ENCODE peak calls at places on chromosomes 4 and X, in ten cellular contexts. One of them, this sample, is unnamed.

GRCh38 chr4:2255501-2256155 is 6.3 kb downstream of the MXD4 start:
- DNase-seq in pancreas: peak
- DNase-seq in omental fat pad: peak
- DNase-seq in mucosa of descending colon: peak
- DNase-seq in AG10803: no peak
- DNase-seq in neural progenitor cell: no peak
- DNase-seq in heart right ventricle: peak
- DNase-seq in colonic mucosa: peak
- DNase-seq in LNCaP clone FGC: no peak
- DNase-seq in DND-41: peak
- DNase-seq in this sample: no peak

GRCh38 chr4:81164623-81165416 is 50.2 kb downstream of the PRKG2 start:
- DNase-seq in pancreas: no peak
- DNase-seq in omental fat pad: no peak
- DNase-seq in mucosa of descending colon: no peak
- DNase-seq in AG10803: peak
- DNase-seq in neural progenitor cell: no peak
- DNase-seq in heart right ventricle: no peak
- DNase-seq in colonic mucosa: peak
- DNase-seq in LNCaP clone FGC: no peak
- DNase-seq in DND-41: no peak
- DNase-seq in this sample: peak

GRCh38 chr4:106038012-106038411 is 142.7 kb downstream of the NPNT start:
- DNase-seq in pancreas: no peak
- DNase-seq in omental fat pad: no peak
- DNase-seq in mucosa of descending colon: no peak
- DNase-seq in AG10803: no peak
- DNase-seq in neural progenitor cell: no peak
- DNase-seq in heart right ventricle: no peak
- DNase-seq in colonic mucosa: no peak
- DNase-seq in LNCaP clone FGC: peak
- DNase-seq in DND-41: no peak
- DNase-seq in this sample: no peak

GRCh38 chrX:7086384-7086783 is 61.1 kb upstream of the STS start:
- DNase-seq in pancreas: no peak
- DNase-seq in omental fat pad: no peak
- DNase-seq in mucosa of descending colon: no peak
- DNase-seq in AG10803: no peak
- DNase-seq in neural progenitor cell: no peak
- DNase-seq in heart right ventricle: no peak
- DNase-seq in colonic mucosa: no peak
- DNase-seq in LNCaP clone FGC: no peak
- DNase-seq in DND-41: peak
- DNase-seq in this sample: no peak

GRCh38 chrX:37871626-37872302 is 24.4 kb upstream of the DYNLT3 start:
- DNase-seq in pancreas: no peak
- DNase-seq in omental fat pad: no peak
- DNase-seq in mucosa of descending colon: no peak
- DNase-seq in AG10803: peak
- DNase-seq in neural progenitor cell: no peak
- DNase-seq in heart right ventricle: peak
- DNase-seq in colonic mucosa: no peak
- DNase-seq in LNCaP clone FGC: no peak
- DNase-seq in DND-41: no peak
- DNase-seq in this sample: peak

GRCh38 chr4:152927737-152928136 is 8.4 kb upstream of the FHDC1 start:
- DNase-seq in pancreas: no peak
- DNase-seq in omental fat pad: no peak
- DNase-seq in mucosa of descending colon: no peak
- DNase-seq in AG10803: no peak
- DNase-seq in neural progenitor cell: no peak
- DNase-seq in heart right ventricle: no peak
- DNase-seq in colonic mucosa: no peak
- DNase-seq in LNCaP clone FGC: no peak
- DNase-seq in DND-41: no peak
- DNase-seq in this sample: no peak

GRCh38 chr4:155999743-156000142 is 46.1 kb upstream of the CTSO start:
- DNase-seq in pancreas: no peak
- DNase-seq in omental fat pad: no peak
- DNase-seq in mucosa of descending colon: no peak
- DNase-seq in AG10803: no peak
- DNase-seq in neural progenitor cell: peak
- DNase-seq in heart right ventricle: peak
- DNase-seq in colonic mucosa: no peak
- DNase-seq in LNCaP clone FGC: no peak
- DNase-seq in DND-41: no peak
- DNase-seq in this sample: no peak

GRCh38 chr4:600850-601515 is 24.4 kb upstream of the PDE6B start:
- DNase-seq in pancreas: no peak
- DNase-seq in omental fat pad: no peak
- DNase-seq in mucosa of descending colon: no peak
- DNase-seq in AG10803: no peak
- DNase-seq in neural progenitor cell: no peak
- DNase-seq in heart right ventricle: no peak
- DNase-seq in colonic mucosa: no peak
- DNase-seq in LNCaP clone FGC: no peak
- DNase-seq in DND-41: no peak
- DNase-seq in this sample: no peak

GRCh38 chrX:17459596-17459995 is 84.6 kb downstream of the NHS start:
- DNase-seq in pancreas: no peak
- DNase-seq in omental fat pad: no peak
- DNase-seq in mucosa of descending colon: no peak
- DNase-seq in AG10803: peak
- DNase-seq in neural progenitor cell: no peak
- DNase-seq in heart right ventricle: no peak
- DNase-seq in colonic mucosa: no peak
- DNase-seq in LNCaP clone FGC: no peak
- DNase-seq in DND-41: no peak
- DNase-seq in this sample: peak

GRCh38 chr4:67103001-67103737 is 442.1 kb downstream of the CENPC start:
- DNase-seq in pancreas: no peak
- DNase-seq in omental fat pad: no peak
- DNase-seq in mucosa of descending colon: no peak
- DNase-seq in AG10803: no peak
- DNase-seq in neural progenitor cell: peak
- DNase-seq in heart right ventricle: no peak
- DNase-seq in colonic mucosa: no peak
- DNase-seq in LNCaP clone FGC: no peak
- DNase-seq in DND-41: no peak
- DNase-seq in this sample: no peak
- TF ChIP-seq CTCF in pancreas: no peak
- TF ChIP-seq CTCF in omental fat pad: no peak
- TF ChIP-seq CTCF in mucosa of descending colon: no peak
- TF ChIP-seq CTCF in AG10803: no peak
- TF ChIP-seq CTCF in neural progenitor cell: no peak
- TF ChIP-seq CTCF in heart right ventricle: no peak
- TF ChIP-seq CTCF in colonic mucosa: no peak
- TF ChIP-seq CTCF in LNCaP clone FGC: peak
- TF ChIP-seq CTCF in DND-41: no peak
- TF ChIP-seq CTCF in this sample: no peak

GRCh38 chrX:85851418-85851817 is 195.9 kb downstream of the CHM start:
- DNase-seq in pancreas: peak
- DNase-seq in omental fat pad: no peak
- DNase-seq in mucosa of descending colon: no peak
- DNase-seq in AG10803: no peak
- DNase-seq in neural progenitor cell: peak
- DNase-seq in heart right ventricle: no peak
- DNase-seq in colonic mucosa: peak
- DNase-seq in LNCaP clone FGC: peak
- DNase-seq in DND-41: no peak
- DNase-seq in this sample: peak
- TF ChIP-seq CTCF in pancreas: no peak
- TF ChIP-seq CTCF in omental fat pad: no peak
- TF ChIP-seq CTCF in mucosa of descending colon: no peak
- TF ChIP-seq CTCF in AG10803: peak
- TF ChIP-seq CTCF in neural progenitor cell: peak
- TF ChIP-seq CTCF in heart right ventricle: no peak
- TF ChIP-seq CTCF in colonic mucosa: no peak
- TF ChIP-seq CTCF in LNCaP clone FGC: peak
- TF ChIP-seq CTCF in DND-41: no peak
- TF ChIP-seq CTCF in this sample: peak

GRCh38 chr4:184649026-184649970 is at the start of the genes CASP3 and PRIMPOL:
- DNase-seq in pancreas: peak
- DNase-seq in omental fat pad: peak
- DNase-seq in mucosa of descending colon: peak
- DNase-seq in AG10803: peak
- DNase-seq in neural progenitor cell: peak
- DNase-seq in heart right ventricle: peak
- DNase-seq in colonic mucosa: peak
- DNase-seq in LNCaP clone FGC: peak
- DNase-seq in DND-41: peak
- DNase-seq in this sample: peak
- TF ChIP-seq CTCF in pancreas: no peak
- TF ChIP-seq CTCF in omental fat pad: no peak
- TF ChIP-seq CTCF in mucosa of descending colon: peak
- TF ChIP-seq CTCF in AG10803: peak
- TF ChIP-seq CTCF in neural progenitor cell: peak
- TF ChIP-seq CTCF in heart right ventricle: peak
- TF ChIP-seq CTCF in colonic mucosa: no peak
- TF ChIP-seq CTCF in LNCaP clone FGC: peak
- TF ChIP-seq CTCF in DND-41: peak
- TF ChIP-seq CTCF in this sample: peak

DNA sequence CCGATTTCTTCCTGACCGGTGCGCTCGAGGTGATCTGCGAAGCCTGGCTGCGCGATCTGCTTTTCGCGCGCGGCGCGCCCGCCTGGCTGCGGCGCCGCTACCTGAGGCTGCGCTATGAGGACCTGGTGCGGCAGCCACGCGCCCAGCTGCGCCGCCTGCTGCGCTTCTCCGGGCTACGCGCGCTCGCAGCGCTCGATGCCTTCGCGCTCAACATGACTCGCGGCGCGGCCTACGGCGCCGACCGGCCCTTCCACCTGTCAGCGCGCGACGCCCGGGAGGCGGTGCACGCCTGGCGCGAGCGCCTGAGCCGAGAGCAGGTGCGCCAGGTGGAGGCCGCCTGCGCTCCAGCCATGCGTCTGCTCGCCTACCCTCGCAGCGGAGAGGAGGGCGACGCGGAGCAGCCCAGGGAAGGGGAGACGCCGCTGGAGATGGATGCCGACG is 1.4 kb downstream of the CHST7 start:
- DNase-seq in pancreas: no peak
- DNase-seq in omental fat pad: no peak
- DNase-seq in mucosa of descending colon: peak
- DNase-seq in AG10803: no peak
- DNase-seq in neural progenitor cell: peak
- DNase-seq in heart right ventricle: no peak
- DNase-seq in colonic mucosa: no peak
- DNase-seq in LNCaP clone FGC: no peak
- DNase-seq in DND-41: no peak
- DNase-seq in this sample: peak
- TF ChIP-seq CTCF in pancreas: no peak
- TF ChIP-seq CTCF in omental fat pad: no peak
- TF ChIP-seq CTCF in mucosa of descending colon: no peak
- TF ChIP-seq CTCF in AG10803: no peak
- TF ChIP-seq CTCF in neural progenitor cell: no peak
- TF ChIP-seq CTCF in heart right ventricle: no peak
- TF ChIP-seq CTCF in colonic mucosa: no peak
- TF ChIP-seq CTCF in LNCaP clone FGC: no peak
- TF ChIP-seq CTCF in DND-41: no peak
- TF ChIP-seq CTCF in this sample: no peak

GRCh38 chr4:171007618-171008390 is 805.4 kb upstream of the GALNTL6 start:
- DNase-seq in pancreas: no peak
- DNase-seq in omental fat pad: no peak
- DNase-seq in mucosa of descending colon: no peak
- DNase-seq in AG10803: no peak
- DNase-seq in neural progenitor cell: no peak
- DNase-seq in heart right ventricle: no peak
- DNase-seq in colonic mucosa: no peak
- DNase-seq in LNCaP clone FGC: no peak
- DNase-seq in DND-41: no peak
- DNase-seq in this sample: no peak
- TF ChIP-seq CTCF in pancreas: no peak
- TF ChIP-seq CTCF in omental fat pad: no peak
- TF ChIP-seq CTCF in mucosa of descending colon: no peak
- TF ChIP-seq CTCF in AG10803: no peak
- TF ChIP-seq CTCF in neural progenitor cell: no peak
- TF ChIP-seq CTCF in heart right ventricle: no peak
- TF ChIP-seq CTCF in colonic mucosa: no peak
- TF ChIP-seq CTCF in LNCaP clone FGC: no peak
- TF ChIP-seq CTCF in DND-41: no peak
- TF ChIP-seq CTCF in this sample: no peak

This sample was measured in epithelial cell of esophagus.